ENCODE peak calls at places on chromosome 5, in eight cellular contexts. One of them, this sample, is unnamed.

GRCh38 chr5:94524841-94525697 is 93.3 kb downstream of the KIAA0825 start:
- DNase-seq in upper lobe of right lung: no peak
- DNase-seq in H9: no peak
- DNase-seq in ovary: no peak
- DNase-seq in HFFc6: peak
- DNase-seq in colonic mucosa: no peak
- DNase-seq in neuronal stem cell: no peak
- DNase-seq in chondrocyte: no peak
- DNase-seq in this sample: no peak

GRCh38 chr5:66666778-66667177 is 70.6 kb downstream of the MAST4 start:
- DNase-seq in ovary: no peak
- DNase-seq in H9: no peak
- DNase-seq in upper lobe of right lung: peak
- DNase-seq in colonic mucosa: peak
- DNase-seq in chondrocyte: no peak
- DNase-seq in neuronal stem cell: no peak
- DNase-seq in HFFc6: no peak
- DNase-seq in this sample: no peak

GRCh38 chr5:84634256-84634655 is 249.6 kb upstream of the EDIL3 start:
- DNase-seq in neuronal stem cell: no peak
- DNase-seq in chondrocyte: peak
- DNase-seq in ovary: no peak
- DNase-seq in HFFc6: no peak
- DNase-seq in H9: no peak
- DNase-seq in upper lobe of right lung: peak
- DNase-seq in colonic mucosa: no peak
- DNase-seq in this sample: peak

GRCh38 chr5:67338416-67338815 is 141.8 kb upstream of the CD180 start:
- DNase-seq in upper lobe of right lung: no peak
- DNase-seq in H9: no peak
- DNase-seq in chondrocyte: no peak
- DNase-seq in colonic mucosa: no peak
- DNase-seq in HFFc6: no peak
- DNase-seq in ovary: no peak
- DNase-seq in neuronal stem cell: no peak
- DNase-seq in this sample: no peak

GRCh38 chr5:174707671-174708070 is 16.7 kb upstream of the MSX2 start:
- DNase-seq in H9: no peak
- DNase-seq in neuronal stem cell: no peak
- DNase-seq in chondrocyte: no peak
- DNase-seq in HFFc6: no peak
- DNase-seq in upper lobe of right lung: no peak
- DNase-seq in colonic mucosa: no peak
- DNase-seq in ovary: no peak
- DNase-seq in this sample: no peak

GRCh38 chr5:72790188-72790587 is 26.3 kb upstream of the TNPO1 start:
- DNase-seq in colonic mucosa: no peak
- DNase-seq in H9: no peak
- DNase-seq in HFFc6: peak
- DNase-seq in ovary: no peak
- DNase-seq in chondrocyte: no peak
- DNase-seq in upper lobe of right lung: no peak
- DNase-seq in neuronal stem cell: no peak
- DNase-seq in this sample: no peak

GRCh38 chr5:173717959-173718358 is 101.5 kb upstream of the BOD1 start:
- DNase-seq in neuronal stem cell: no peak
- DNase-seq in upper lobe of right lung: no peak
- DNase-seq in colonic mucosa: no peak
- DNase-seq in ovary: no peak
- DNase-seq in HFFc6: no peak
- DNase-seq in H9: no peak
- DNase-seq in chondrocyte: no peak
- DNase-seq in this sample: no peak

GRCh38 chr5:136594416-136594815 is 229.1 kb upstream of the TRPC7 start:
- DNase-seq in chondrocyte: no peak
- DNase-seq in colonic mucosa: no peak
- DNase-seq in ovary: no peak
- DNase-seq in HFFc6: no peak
- DNase-seq in H9: no peak
- DNase-seq in upper lobe of right lung: no peak
- DNase-seq in neuronal stem cell: no peak
- DNase-seq in this sample: no peak

GRCh38 chr5:9761706-9762105 is 131.6 kb upstream of the TAS2R1 start:
- DNase-seq in upper lobe of right lung: no peak
- DNase-seq in HFFc6: no peak
- DNase-seq in H9: no peak
- DNase-seq in chondrocyte: no peak
- DNase-seq in colonic mucosa: no peak
- DNase-seq in ovary: no peak
- DNase-seq in neuronal stem cell: no peak
- DNase-seq in this sample: no peak

GRCh38 chr5:28499764-28500290 is 1461.4 kb upstream of the CDH9 start:
- DNase-seq in upper lobe of right lung: no peak
- DNase-seq in chondrocyte: no peak
- DNase-seq in ovary: no peak
- DNase-seq in H9: no peak
- DNase-seq in colonic mucosa: no peak
- DNase-seq in HFFc6: no peak
- DNase-seq in neuronal stem cell: no peak
- DNase-seq in this sample: no peak

GRCh38 chr5:133392448-133392847 is 219.9 kb downstream of the FSTL4 start:
- DNase-seq in ovary: no peak
- DNase-seq in colonic mucosa: peak
- DNase-seq in chondrocyte: no peak
- DNase-seq in neuronal stem cell: no peak
- DNase-seq in HFFc6: no peak
- DNase-seq in H9: peak
- DNase-seq in upper lobe of right lung: no peak
- DNase-seq in this sample: no peak

GRCh38 chr5:4643960-4644359 is 496.2 kb upstream of the ADAMTS16 start:
- DNase-seq in HFFc6: no peak
- DNase-seq in colonic mucosa: no peak
- DNase-seq in H9: no peak
- DNase-seq in ovary: no peak
- DNase-seq in chondrocyte: no peak
- DNase-seq in upper lobe of right lung: no peak
- DNase-seq in neuronal stem cell: no peak
- DNase-seq in this sample: peak

GRCh38 chr5:79448336-79448735 is 65.6 kb downstream of the HOMER1 start:
- DNase-seq in chondrocyte: no peak
- DNase-seq in ovary: no peak
- DNase-seq in upper lobe of right lung: no peak
- DNase-seq in HFFc6: peak
- DNase-seq in colonic mucosa: no peak
- DNase-seq in neuronal stem cell: no peak
- DNase-seq in H9: no peak
- DNase-seq in this sample: no peak

GRCh38 chr5:134465856-134466240 is 54.2 kb upstream of the CDKN2AIPNL start:
- DNase-seq in chondrocyte: peak
- DNase-seq in upper lobe of right lung: peak
- DNase-seq in ovary: peak
- DNase-seq in HFFc6: peak
- DNase-seq in colonic mucosa: peak
- DNase-seq in neuronal stem cell: peak
- DNase-seq in H9: peak
- DNase-seq in this sample: peak

GRCh38 chr5:153187503-153187902 is 303.0 kb upstream of the GRIA1 start:
- DNase-seq in neuronal stem cell: no peak
- DNase-seq in chondrocyte: no peak
- DNase-seq in H9: no peak
- DNase-seq in HFFc6: no peak
- DNase-seq in upper lobe of right lung: no peak
- DNase-seq in ovary: no peak
- DNase-seq in colonic mucosa: no peak
- DNase-seq in this sample: no peak

GRCh38 chr5:159550951-159551350 is 220.7 kb upstream of the IL12B start:
- DNase-seq in ovary: no peak
- DNase-seq in H9: no peak
- DNase-seq in neuronal stem cell: no peak
- DNase-seq in upper lobe of right lung: no peak
- DNase-seq in colonic mucosa: no peak
- DNase-seq in chondrocyte: no peak
- DNase-seq in HFFc6: no peak
- DNase-seq in this sample: no peak

GRCh38 chr5:59722875-59723274 is 170.7 kb downstream of the PDE4D start:
- DNase-seq in ovary: no peak
- DNase-seq in HFFc6: no peak
- DNase-seq in H9: no peak
- DNase-seq in neuronal stem cell: no peak
- DNase-seq in upper lobe of right lung: no peak
- DNase-seq in chondrocyte: no peak
- DNase-seq in colonic mucosa: no peak
- DNase-seq in this sample: no peak

GRCh38 chr5:16464664-16465543 is 696 bp downstream of the ZNF622 start:
- DNase-seq in upper lobe of right lung: peak
- DNase-seq in colonic mucosa: no peak
- DNase-seq in ovary: no peak
- DNase-seq in neuronal stem cell: no peak
- DNase-seq in chondrocyte: peak
- DNase-seq in H9: no peak
- DNase-seq in HFFc6: no peak
- DNase-seq in this sample: no peak

GRCh38 chr5:56386046-56386445 is 152.9 kb upstream of the ANKRD55 start:
- DNase-seq in neuronal stem cell: no peak
- DNase-seq in colonic mucosa: no peak
- DNase-seq in upper lobe of right lung: no peak
- DNase-seq in HFFc6: no peak
- DNase-seq in H9: no peak
- DNase-seq in chondrocyte: no peak
- DNase-seq in ovary: no peak
- DNase-seq in this sample: no peak

GRCh38 chr5:110333384-110333783 is 393.1 kb downstream of the TMEM232 start:
- DNase-seq in ovary: no peak
- DNase-seq in neuronal stem cell: peak
- DNase-seq in colonic mucosa: no peak
- DNase-seq in H9: peak
- DNase-seq in upper lobe of right lung: no peak
- DNase-seq in chondrocyte: no peak
- DNase-seq in HFFc6: no peak
- DNase-seq in this sample: no peak

GRCh38 chr5:103207653-103208052 is 50.9 kb upstream of the MACIR start:
- DNase-seq in neuronal stem cell: no peak
- DNase-seq in H9: no peak
- DNase-seq in upper lobe of right lung: no peak
- DNase-seq in ovary: no peak
- DNase-seq in colonic mucosa: no peak
- DNase-seq in HFFc6: no peak
- DNase-seq in chondrocyte: no peak
- DNase-seq in this sample: no peak

GRCh38 chr5:168570490-168571328 is 8.5 kb downstream of the PANK3 start:
- DNase-seq in HFFc6: no peak
- DNase-seq in upper lobe of right lung: no peak
- DNase-seq in colonic mucosa: no peak
- DNase-seq in ovary: no peak
- DNase-seq in neuronal stem cell: no peak
- DNase-seq in H9: no peak
- DNase-seq in chondrocyte: no peak
- DNase-seq in this sample: no peak

GRCh38 chr5:8685704-8686103 is 816.8 kb downstream of the MTRR start:
- DNase-seq in HFFc6: no peak
- DNase-seq in neuronal stem cell: peak
- DNase-seq in H9: peak
- DNase-seq in colonic mucosa: no peak
- DNase-seq in upper lobe of right lung: no peak
- DNase-seq in ovary: no peak
- DNase-seq in chondrocyte: no peak
- DNase-seq in this sample: no peak

GRCh38 chr5:137470111-137470920 is 28.8 kb downstream of the SPOCK1 start:
- DNase-seq in upper lobe of right lung: no peak
- DNase-seq in ovary: no peak
- DNase-seq in chondrocyte: no peak
- DNase-seq in neuronal stem cell: no peak
- DNase-seq in H9: no peak
- DNase-seq in colonic mucosa: no peak
- DNase-seq in HFFc6: peak
- DNase-seq in this sample: peak

GRCh38 chr5:144028058-144028457 is 142.4 kb downstream of the YIPF5 start:
- DNase-seq in neuronal stem cell: no peak
- DNase-seq in upper lobe of right lung: no peak
- DNase-seq in ovary: no peak
- DNase-seq in H9: no peak
- DNase-seq in colonic mucosa: no peak
- DNase-seq in chondrocyte: no peak
- DNase-seq in HFFc6: peak
- DNase-seq in this sample: no peak